ENCODE peak calls at places on chromosomes 2 and 18, in five cellular contexts. V is lung; C is CD4-positive, CD25-positive, alpha-beta regulatory T cell; U is RWPE2; W is HCT116. P is an unnamed sample.

GRCh38 chr2:173161040-173161439 is 85.4 kb downstream of the MAP3K20 start:
- ATAC-seq in V (no peak), C (no peak), U (no peak), W (no peak), P (no peak)

GRCh38 chr2:85775406-85776381 is 21.9 kb downstream of the ATOH8 start:
- ATAC-seq in V (no peak), C (no peak), U (no peak), W (no peak), P (no peak)

GRCh38 chr2:25955036-25955435 is 27.3 kb downstream of the KIF3C start:
- ATAC-seq in V (no peak), C (no peak), U (no peak), W (no peak), P (no peak)

GRCh38 chr2:37201208-37201607 is 4.9 kb downstream of the CEBPZOS start:
- ATAC-seq in V (no peak), C (no peak), U (no peak), W (no peak), P (no peak)

GRCh38 chr18:67241292-67241691 is 275.2 kb downstream of the DSEL start:
- ATAC-seq in V (no peak), C (no peak), U (no peak), W (no peak), P (no peak)

GRCh38 chr2:75571730-75572430 is 11.1 kb upstream of the EVA1A start:
- ATAC-seq in V (no peak), C (no peak), U (no peak), W (no peak), P (no peak)

GRCh38 chr18:3572761-3573160 is 122.8 kb downstream of the TGIF1 start:
- ATAC-seq in V (no peak), C (no peak), U (no peak), W (no peak), P (no peak)

GRCh38 chr2:190716176-190716807 is 67.4 kb downstream of the NAB1 start:
- ATAC-seq in V (no peak), C (no peak), U (no peak), W (no peak), P (no peak)

GRCh38 chr18:62987035-62987830 is 271.9 kb downstream of the PHLPP1 start:
- ATAC-seq in V (no peak), C (no peak), U (peak; percentile 12), W (no peak), P (no peak)

GRCh38 chr2:159518321-159519005 is 97.9 kb downstream of the BAZ2B start:
- ATAC-seq in V (no peak), C (no peak), U (peak; percentile 47), W (no peak), P (no peak)

GRCh38 chr18:2240311-2240705 is 331.0 kb downstream of the METTL4 start:
- ATAC-seq in V (no peak), C (no peak), U (no peak), W (no peak), P (no peak)
- H3K27me3 ChIP-seq in V (no peaks in the 10 kb centered on the region), C (peaks cover 5% of the 10 kb centered on the region), U (no peaks in the 10 kb centered on the region), W (no peaks in the 10 kb centered on the region), P (peaks cover 18% of the 10 kb centered on the region)

DNA sequence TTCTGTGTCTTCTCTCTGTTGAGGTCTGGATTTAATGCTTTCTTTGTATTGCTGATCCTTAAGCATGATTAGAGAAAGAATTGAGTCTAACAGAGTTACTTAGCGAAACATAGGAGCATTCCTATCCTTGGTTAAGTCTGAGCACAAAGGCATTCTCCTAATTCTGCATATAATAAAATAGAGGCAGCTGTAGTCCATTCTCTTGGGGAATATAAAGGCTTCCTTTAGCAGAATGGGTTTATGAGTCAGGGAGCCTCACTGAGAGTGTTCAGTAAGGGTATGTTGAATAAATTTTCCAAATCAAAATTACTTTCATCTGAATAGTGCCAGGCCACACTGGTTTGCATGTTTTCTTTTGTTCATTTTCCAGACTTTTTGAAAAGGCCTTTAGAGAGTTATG is 101.5 kb downstream of the GALNT1 start:
- ATAC-seq in V (no peak), C (no peak), U (no peak), W (no peak), P (no peak)
- H3K36me3 ChIP-seq in V (peaks cover 5% of the 10 kb centered on the region), C (peaks cover 9% of the 10 kb centered on the region), U (peaks cover 32% of the 10 kb centered on the region), W (no peaks in the 10 kb centered on the region), P (no peaks in the 10 kb centered on the region)

GRCh38 chr2:119022678-119023077 is 80.7 kb downstream of the MARCO start:
- ATAC-seq in V (no peak), C (no peak), U (no peak), W (no peak), P (no peak)
- H3K27me3 ChIP-seq in V (no peaks in the 10 kb centered on the region), C (no peaks in the 10 kb centered on the region), U (peaks cover 6% of the 10 kb centered on the region), W (peaks cover 3% of the 10 kb centered on the region), P (peaks cover 28% of the 10 kb centered on the region)

DNA sequence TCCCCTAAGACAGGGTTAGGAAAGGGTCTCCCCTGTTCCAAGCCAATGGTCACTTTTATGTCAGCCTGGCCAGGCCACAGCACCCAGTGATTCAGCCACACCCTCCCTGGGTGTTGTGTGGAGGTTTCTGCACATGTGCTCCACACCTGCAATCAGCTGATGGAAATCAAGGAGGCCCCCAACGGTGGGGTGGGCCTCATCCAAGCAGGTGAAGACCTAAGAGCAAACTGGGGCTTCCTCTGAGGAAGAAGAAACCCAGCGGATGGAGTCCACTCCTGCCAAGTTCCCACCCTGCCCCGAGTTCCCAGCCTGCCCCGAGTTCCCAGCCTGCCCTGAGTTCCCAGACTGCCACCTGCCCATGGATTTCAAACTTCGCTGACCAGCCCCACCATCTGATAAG is 55.4 kb downstream of the KIF1A start:
- ATAC-seq in V (no peak), C (no peak), U (no peak), W (no peak), P (no peak)
- H3K36me3 ChIP-seq in V (no peaks in the 10 kb centered on the region), C (no peaks in the 10 kb centered on the region), U (no peaks in the 10 kb centered on the region), W (no peaks in the 10 kb centered on the region), P (no peaks in the 10 kb centered on the region)

GRCh38 chr18:37435996-37436395 is 129.6 kb downstream of the CELF4 start:
- ATAC-seq in V (no peak), C (no peak), U (peak; percentile 20), W (no peak), P (no peak)
- H3K27me3 ChIP-seq in V (no peaks in the 10 kb centered on the region), C (no peaks in the 10 kb centered on the region), U (no peaks in the 10 kb centered on the region), W (peaks cover 37% of the 10 kb centered on the region), P (peaks cover 12% of the 10 kb centered on the region)

GRCh38 chr2:227341553-227341952 is 16.5 kb downstream of the MFF start:
- ATAC-seq in V (no peak), C (no peak), U (no peak), W (no peak), P (no peak)
- H3K36me3 ChIP-seq in V (peaks cover 8% of the 10 kb centered on the region), C (peaks cover 41% of the 10 kb centered on the region), U (peaks cover 59% of the 10 kb centered on the region), W (peaks cover 18% of the 10 kb centered on the region), P (peaks cover 60% of the 10 kb centered on the region)

DNA sequence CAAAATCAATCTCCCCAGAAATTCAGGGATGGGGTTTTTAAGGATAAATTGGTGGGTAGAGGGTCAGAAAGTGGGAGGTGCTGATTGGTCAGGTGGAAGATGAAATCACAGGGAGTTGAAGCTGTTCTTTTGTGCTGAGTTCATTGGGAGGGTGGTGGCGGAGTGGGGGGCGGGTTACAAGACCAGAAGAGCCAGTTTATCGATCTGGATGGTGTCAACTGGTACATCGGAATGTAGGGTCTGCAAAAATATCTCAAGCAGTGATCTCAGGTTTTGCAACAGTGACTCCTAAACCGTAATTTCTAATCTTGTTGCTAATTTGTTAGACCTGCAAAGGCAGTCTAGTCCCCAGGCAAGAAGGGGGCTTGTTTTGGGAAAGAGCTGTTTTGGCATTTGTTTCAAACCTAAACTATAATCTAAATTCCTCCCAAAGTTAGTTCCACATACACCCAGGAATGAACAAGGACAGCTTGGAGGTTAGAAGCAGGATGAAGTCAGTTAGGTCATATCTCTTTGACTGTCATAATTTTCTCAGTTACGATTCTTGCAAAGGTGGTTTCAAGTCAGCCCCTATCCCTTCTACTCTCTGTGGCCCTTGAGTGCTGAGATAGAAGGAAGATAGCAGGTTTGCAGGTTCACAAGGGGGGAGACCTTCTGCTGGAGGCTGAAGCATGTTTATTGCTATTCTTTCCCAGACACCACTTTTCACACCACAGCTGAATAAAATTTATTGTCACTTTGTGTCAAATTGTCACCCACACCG is 12.3 kb upstream of the CXXC1 start:
- ATAC-seq in V (no peak), C (no peak), U (no peak), W (no peak), P (no peak)
- H3K27me3 ChIP-seq in V (no peaks in the 10 kb centered on the region), C (peaks cover 29% of the 10 kb centered on the region), U (no peaks in the 10 kb centered on the region), W (no peaks in the 10 kb centered on the region), P (peaks cover 61% of the 10 kb centered on the region)

P was measured in gastroesophageal sphincter.